ENCODE peak calls at places on chromosome 1, in ten cellular contexts. Q is type B pancreatic cell, E is activated B cell treated with CpG ODN at 0.5 μM for 24 hours, T is foreskin keratinocyte, R is heart right ventricle, K is coronary artery, B is GM23338, N is fibroblast of the aortic adventitia, H is fibroblast of mammary gland, W is epithelial cell of esophagus. S is an unnamed sample.

GRCh38 chr1:8661185-8662110 is 156.0 kb downstream of the RERE start:
- DNase-seq in N (peak), B (peak), R (no peak), K (no peak), W (peak), E (no peak), H (peak), T (peak), Q (no peak), S (no peak)

GRCh38 chr1:163084330-163084729 is 15.2 kb downstream of the RGS4 start:
- DNase-seq in E (no peak), T (no peak), H (peak), W (peak), Q (no peak), N (peak), B (no peak), R (no peak), K (no peak), S (no peak)

GRCh38 chr1:65772607-65773006 is 20.1 kb upstream of the PDE4B start:
- DNase-seq in H (no peak), B (no peak), Q (no peak), E (no peak), K (no peak), N (no peak), T (no peak), R (no peak), W (no peak), S (no peak)

GRCh38 chr1:162417650-162418049 is 5.7 kb upstream of the SH2D1B start:
- DNase-seq in K (no peak), H (no peak), N (no peak), R (no peak), W (no peak), B (no peak), T (no peak), E (no peak), Q (no peak), S (no peak)

GRCh38 chr1:46613661-46614603 is 2.7 kb downstream of the MOB3C start:
- DNase-seq in H (peak), Q (no peak), K (peak), E (no peak), B (peak), R (peak), T (peak), W (peak), N (peak), S (no peak)

GRCh38 chr1:228073870-228074545 is 8.5 kb upstream of the ARF1 start:
- DNase-seq in E (no peak), W (peak), H (no peak), Q (no peak), R (no peak), K (no peak), B (peak), N (no peak), T (no peak), S (no peak)

GRCh38 chr1:60634106-60634505 is 448.3 kb upstream of the NFIA start:
- DNase-seq in R (no peak), E (no peak), W (no peak), T (no peak), K (no peak), H (no peak), N (no peak), Q (no peak), B (no peak), S (no peak)

GRCh38 chr1:1189071-1189470 is 15.4 kb downstream of the TTLL10 start:
- DNase-seq in T (no peak), E (no peak), N (no peak), R (no peak), Q (no peak), B (no peak), H (no peak), W (no peak), K (no peak), S (no peak)

GRCh38 chr1:35845766-35846165 is 37.2 kb upstream of the AGO1 start:
- DNase-seq in R (no peak), Q (no peak), H (no peak), T (no peak), W (no peak), K (no peak), B (no peak), N (peak), E (no peak), S (no peak)

GRCh38 chr1:93633313-93633712 is 48.3 kb downstream of the BCAR3 start:
- DNase-seq in H (no peak), K (no peak), Q (no peak), B (no peak), T (no peak), E (no peak), W (no peak), R (no peak), N (no peak), S (no peak)

GRCh38 chr1:91885716-91886506 is at the start of gene TGFBR3:
- DNase-seq in Q (peak), H (peak), R (peak), T (peak), N (peak), B (peak), K (peak), E (peak), W (peak), S (no peak)

GRCh38 chr1:110615548-110616130 is 9.5 kb upstream of the KCNA2 start:
- DNase-seq in R (peak), T (peak), B (peak), H (peak), K (no peak), E (no peak), W (peak), N (peak), Q (no peak), S (no peak)

GRCh38 chr1:17922833-17923232 is 167.7 kb downstream of the ACTL8 start:
- DNase-seq in B (peak), R (no peak), E (no peak), K (no peak), H (peak), T (no peak), Q (no peak), N (peak), W (no peak), S (no peak)
- TF ChIP-seq CTCF in B (peak), R (no peak), E (no peak), K (no peak), H (peak), T (peak), Q (peak), N (peak), W (no peak), S (no peak)

GRCh38 chr1:220089650-220090556 is at the start of gene BPNT1:
- DNase-seq in N (peak), B (peak), R (peak), W (peak), H (peak), K (peak), T (peak), E (peak), Q (peak), S (peak)
- TF ChIP-seq CTCF in N (no peak), B (no peak), R (no peak), W (no peak), H (no peak), K (no peak), T (no peak), E (no peak), Q (peak), S (peak)

DNA sequence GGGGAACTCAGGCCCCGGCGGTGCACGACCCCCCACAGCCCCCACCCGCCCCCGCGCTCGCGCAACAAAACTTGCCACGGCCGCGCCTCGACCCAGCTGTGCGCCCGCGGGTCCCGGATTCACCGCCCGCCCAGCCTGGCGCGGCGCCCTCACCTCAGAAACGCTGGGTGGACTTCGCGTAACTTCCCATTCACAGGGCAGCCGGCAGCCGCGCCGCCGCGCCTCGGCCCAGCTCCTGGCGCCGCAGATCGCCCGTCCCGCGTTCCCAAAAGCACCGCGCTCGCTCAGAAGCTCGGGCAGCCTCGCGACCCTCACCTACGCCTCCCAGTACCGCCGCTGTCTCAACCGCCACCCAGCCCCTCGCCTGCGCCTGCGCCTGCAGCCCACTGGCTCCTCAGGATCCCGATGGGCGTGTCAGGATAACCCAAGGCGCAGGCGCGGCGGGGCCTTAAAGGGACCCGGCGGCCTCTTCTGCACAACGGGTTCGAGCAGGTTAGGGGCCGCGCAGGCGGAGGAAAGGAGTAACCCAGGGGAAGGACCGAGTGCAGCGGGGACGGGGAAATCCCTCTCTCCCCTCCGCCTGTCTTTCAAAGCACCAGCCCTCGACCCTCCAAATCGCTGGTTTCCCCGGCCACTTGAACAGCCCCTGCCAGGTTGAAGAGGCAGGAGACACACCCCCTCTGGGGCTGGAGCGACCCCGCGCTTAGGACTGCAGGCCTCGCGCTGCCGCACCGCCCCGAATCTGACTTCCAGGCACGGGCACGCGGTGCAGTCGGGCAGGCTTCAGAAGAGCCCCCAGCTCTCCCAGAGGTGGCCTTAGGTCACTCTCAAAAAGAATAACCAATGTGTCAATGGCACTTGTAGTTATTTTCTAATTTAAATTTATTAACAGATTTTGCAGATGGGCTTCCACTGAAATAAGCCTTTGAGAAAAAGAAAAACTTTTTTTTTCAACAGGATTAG is at the start of gene NBPF1:
- DNase-seq in E (peak), W (peak), N (peak), B (peak), T (peak), R (peak), Q (peak), K (peak), H (peak), S (peak)
- TF ChIP-seq CTCF in E (no peak), W (peak), N (no peak), B (peak), T (no peak), R (no peak), Q (peak), K (no peak), H (no peak), S (peak)

GRCh38 chr1:236064674-236065508 is at the start of gene NID1:
- DNase-seq in W (peak), K (peak), N (peak), R (peak), B (peak), Q (peak), T (peak), H (peak), E (peak), S (no peak)
- TF ChIP-seq CTCF in W (peak), K (no peak), N (peak), R (peak), B (peak), Q (peak), T (peak), H (no peak), E (no peak), S (no peak)